ENCODE peak calls at places on chromosomes 16 and 17, in seven cellular contexts. Z is cardiac fibroblast, D is Calu3, F is upper lobe of right lung, Y is neural progenitor cell, X is lung, T is WERI-Rb-1. R is an unnamed sample.

GRCh38 chr17:66008680-66009079 is 183.3 kb downstream of the CEP112 start:
- DNase-seq in Z (no peak), D (no peak), T (no peak), X (no peak), Y (no peak), F (no peak), R (no peak)

GRCh38 chr16:80176114-80176513 is 364.7 kb upstream of the DYNLRB2 start:
- DNase-seq in T (no peak), D (no peak), Y (no peak), F (no peak), X (no peak), Z (peak), R (no peak)

GRCh38 chr16:27228036-27228435 is 24.7 kb downstream of the KDM8 start:
- DNase-seq in T (no peak), Y (no peak), D (no peak), Z (no peak), X (no peak), F (no peak), R (no peak)

GRCh38 chr17:17824119-17824779 is 12.5 kb downstream of the SREBF1 start:
- DNase-seq in T (peak), X (no peak), D (no peak), Y (peak), Z (no peak), F (no peak), R (no peak)

GRCh38 chr16:65950211-65950610 is 416.3 kb upstream of the CDH5 start:
- DNase-seq in T (no peak), F (no peak), X (no peak), D (no peak), Z (no peak), Y (no peak), R (no peak)

GRCh38 chr16:3484328-3485096 is 10.8 kb downstream of the C16orf90 start:
- DNase-seq in X (no peak), T (peak), Y (no peak), Z (no peak), D (no peak), F (no peak), R (no peak)

GRCh38 chr17:47704116-47704515 is 10.2 kb downstream of the TBKBP1 start:
- DNase-seq in X (no peak), F (peak), T (no peak), Z (no peak), Y (no peak), D (no peak), R (no peak)

GRCh38 chr17:29566473-29567361 is at the start of gene ABHD15:
- DNase-seq in D (peak), F (peak), X (peak), T (peak), Y (peak), Z (peak), R (peak)

DNA sequence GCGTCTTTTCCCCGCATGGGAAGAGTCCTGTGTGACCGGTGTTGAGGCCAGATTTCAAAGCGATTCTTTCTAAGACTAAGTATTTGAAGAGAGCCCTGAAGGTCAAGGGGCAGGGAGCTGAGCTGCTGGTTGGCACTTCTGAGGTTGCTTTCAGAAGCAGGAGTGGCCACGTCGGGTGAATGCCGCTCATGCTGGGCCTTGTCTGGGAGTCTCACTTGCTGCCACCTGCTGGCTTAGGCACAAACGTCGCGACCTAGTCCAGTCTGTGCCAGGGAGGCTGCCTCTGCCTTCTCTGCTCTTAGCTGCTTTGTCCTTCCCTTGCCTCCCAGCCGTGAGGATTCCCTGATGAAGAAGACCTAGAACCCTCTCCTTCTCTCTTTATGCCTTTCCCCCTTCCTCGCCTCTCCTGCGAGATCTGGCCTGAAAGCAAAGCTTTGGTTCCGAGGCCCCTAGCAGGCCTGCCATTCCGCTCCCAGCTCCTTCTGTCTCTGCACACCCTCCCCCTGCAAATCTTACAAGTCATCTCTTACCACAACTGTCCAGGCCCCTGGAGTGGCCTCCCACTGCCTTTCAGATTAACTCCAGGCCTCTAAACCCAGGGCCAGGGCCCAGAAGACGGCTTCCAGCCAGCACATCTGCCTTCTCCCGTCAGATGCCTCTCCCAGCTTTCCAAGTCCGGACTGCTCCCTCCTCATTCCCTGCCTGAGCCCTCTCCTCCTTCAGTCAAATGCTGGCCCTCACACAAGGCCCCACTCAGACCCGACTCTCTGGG is 11.4 kb downstream of the CTNS start:
- DNase-seq in Z (peak), Y (peak), X (no peak), F (no peak), T (peak), D (peak), R (peak)
- TF ChIP-seq CTCF in Z (peak), Y (peak), X (no peak), F (peak), T (peak), D (peak), R (peak)

GRCh38 chr17:42773290-42774035 is at the start of gene VPS25:
- DNase-seq in D (peak), F (peak), Z (peak), X (peak), T (peak), Y (peak), R (peak)
- TF ChIP-seq CTCF in D (no peak), F (no peak), Z (peak), X (no peak), T (peak), Y (peak), R (no peak)

GRCh38 chr17:78664476-78665384 is 87.5 kb upstream of the DNAH17 start:
- DNase-seq in T (no peak), X (no peak), Z (peak), F (peak), Y (no peak), D (no peak), R (no peak)
- TF ChIP-seq CTCF in T (no peak), X (no peak), Z (no peak), F (no peak), Y (no peak), D (no peak), R (no peak)

GRCh38 chr16:56068314-56068713 is 123.0 kb upstream of the GNAO1 start:
- DNase-seq in Y (no peak), D (no peak), F (no peak), X (no peak), Z (no peak), T (no peak), R (peak)

GRCh38 chr16:56073508-56073907 is 117.8 kb upstream of the GNAO1 start:
- DNase-seq in D (no peak), F (no peak), Y (no peak), Z (no peak), T (no peak), X (no peak), R (no peak)

GRCh38 chr16:56075732-56076131 is 115.6 kb upstream of the GNAO1 start:
- DNase-seq in D (no peak), X (no peak), F (no peak), Z (no peak), T (peak), Y (no peak), R (no peak)

GRCh38 chr16:56068816-56069215 is 122.5 kb upstream of the GNAO1 start:
- DNase-seq in X (no peak), T (no peak), F (no peak), D (no peak), Y (no peak), Z (no peak), R (no peak)

DNA sequence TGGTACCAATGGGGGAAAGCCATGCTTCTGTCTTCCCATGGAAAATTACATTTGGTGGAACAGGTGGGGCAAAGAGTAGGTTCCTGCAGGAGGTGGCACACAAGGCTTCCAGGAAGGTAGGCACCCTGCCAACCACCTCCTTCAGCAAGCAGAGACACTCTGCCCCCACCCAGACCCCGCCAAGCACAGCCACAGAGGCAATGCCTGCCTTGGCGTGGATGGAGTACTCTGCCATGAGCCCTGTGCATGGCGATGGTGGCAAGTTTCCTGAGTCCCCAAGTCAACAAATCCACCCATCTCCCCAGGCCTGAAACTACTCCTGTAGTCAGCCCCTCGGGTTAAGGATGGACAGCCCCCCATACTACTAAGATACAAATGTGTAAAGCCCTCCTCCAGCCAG is 119.2 kb upstream of the GNAO1 start:
- DNase-seq in D (no peak), T (no peak), Y (no peak), F (no peak), Z (no peak), X (no peak), R (no peak)
- TF ChIP-seq CTCF in D (no peak), T (no peak), Y (no peak), F (no peak), Z (no peak), X (no peak), R (no peak)

GRCh38 chr17:53313746-53314145 is 509.0 kb upstream of the KIF2B start:
- DNase-seq in D (no peak), Y (no peak), X (no peak), T (no peak), Z (peak), F (no peak), R (no peak)
- TF ChIP-seq CTCF in D (no peak), Y (no peak), X (no peak), T (no peak), Z (no peak), F (no peak), R (no peak)

DNA sequence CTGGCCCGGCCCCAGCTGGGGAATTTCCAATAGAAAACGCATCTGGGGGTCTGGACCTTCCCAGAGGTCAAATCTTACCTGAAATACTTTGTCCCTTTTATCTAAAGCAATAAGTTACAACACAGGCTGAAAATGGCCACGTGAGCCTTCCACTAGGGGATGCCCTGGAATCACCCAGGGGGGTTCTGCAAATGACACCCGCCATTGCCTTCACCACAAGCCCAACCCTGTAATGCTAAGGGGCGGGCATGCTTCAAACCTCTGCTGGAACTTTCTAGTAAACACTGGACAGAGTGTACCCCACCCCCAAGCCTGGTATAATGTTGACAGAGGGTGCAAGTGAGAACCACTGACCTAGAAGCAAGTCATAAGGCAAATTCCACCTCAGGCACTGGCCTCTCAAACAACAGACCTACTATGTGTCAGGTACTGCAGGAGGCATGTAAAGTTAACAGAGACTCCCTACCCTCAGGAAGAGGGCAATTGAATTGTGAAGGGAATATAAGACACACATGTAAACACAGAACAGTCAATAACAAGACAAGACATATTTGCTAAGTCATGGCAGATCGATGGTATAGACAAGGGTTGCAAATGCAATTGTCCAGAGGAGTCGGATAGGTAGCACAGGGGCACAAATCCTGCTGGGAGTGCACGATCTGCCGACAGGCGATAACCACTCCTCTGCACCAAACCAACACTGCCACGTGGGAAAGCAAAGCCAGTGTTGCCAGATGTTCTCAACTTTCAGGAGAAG is 59.0 kb downstream of the ARHGAP17 start:
- DNase-seq in F (no peak), Z (no peak), D (no peak), Y (no peak), T (no peak), X (no peak), R (no peak)
- TF ChIP-seq CTCF in F (no peak), Z (no peak), D (no peak), Y (no peak), T (no peak), X (no peak), R (no peak)

GRCh38 chr17:81339180-81339501 is 44.0 kb upstream of the SLC38A10 start:
- DNase-seq in D (no peak), T (no peak), Z (no peak), Y (peak), F (no peak), X (no peak), R (no peak)
- TF ChIP-seq CTCF in D (no peak), T (no peak), Z (no peak), Y (no peak), F (no peak), X (no peak), R (no peak)

DNA sequence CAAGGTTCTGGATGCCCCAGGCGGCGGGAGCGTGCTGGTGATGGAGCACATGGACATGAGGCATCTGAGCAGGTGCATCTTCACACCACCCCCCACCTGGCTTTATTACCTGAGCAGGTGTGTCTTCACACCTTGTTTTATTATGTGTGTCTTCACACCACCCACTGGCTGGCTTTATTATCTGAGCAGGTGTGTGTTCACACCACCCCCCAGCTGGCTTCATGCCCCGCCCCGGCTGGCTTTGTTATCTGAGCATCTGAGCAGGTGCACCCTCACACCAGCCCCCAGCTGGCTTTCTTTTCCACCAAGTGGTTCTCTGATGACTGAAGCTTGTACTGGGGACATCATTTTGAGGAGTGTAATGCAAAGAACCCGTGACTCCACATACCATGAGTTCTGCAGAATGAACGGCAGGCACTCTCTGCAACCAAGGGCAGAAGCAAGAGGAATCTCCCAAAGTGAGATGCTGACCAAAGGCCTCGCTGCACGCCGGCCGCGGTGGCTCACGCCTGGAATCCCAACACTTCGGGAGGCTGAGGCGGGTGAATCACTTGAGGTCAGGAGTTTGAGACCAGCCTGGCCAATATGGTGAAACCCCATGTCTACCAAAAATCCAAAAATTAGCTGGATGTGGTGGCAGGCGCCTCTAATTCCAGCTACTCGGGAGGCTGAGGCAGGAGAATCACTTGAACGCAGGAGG is 2.6 kb downstream of the FN3KRP start:
- DNase-seq in Z (no peak), D (no peak), Y (no peak), X (no peak), F (no peak), T (no peak), R (no peak)
- TF ChIP-seq CTCF in Z (no peak), D (no peak), Y (no peak), X (no peak), F (no peak), T (no peak), R (no peak)

GRCh38 chr16:57755061-57755684 is 19.6 kb downstream of the KATNB1 start:
- DNase-seq in F (no peak), Z (no peak), X (no peak), Y (no peak), D (no peak), T (no peak), R (no peak)
- TF ChIP-seq CTCF in F (no peak), Z (peak), X (no peak), Y (no peak), D (no peak), T (peak), R (no peak)

GRCh38 chr16:8655184-8655717 is 19.2 kb upstream of the ABAT start:
- DNase-seq in D (peak), T (peak), Z (peak), F (no peak), Y (peak), X (peak), R (peak)
- TF ChIP-seq CTCF in D (peak), T (peak), Z (peak), F (peak), Y (peak), X (no peak), R (peak)

R was measured in nephron progenitor cell.